ENCODE peak calls at places on chromosomes 3 and 15, in eight cellular contexts. I, P, N, Q, G, V, L and Z are unnamed samples.

GRCh38 chr15:85691350-85692240 is 103.1 kb downstream of the KLHL25 start:
- DNase-seq in I (no peak), N (no peak), Q (no peak), V (no peak), L (no peak), G (no peak), P (peak; percentile 82), Z (no peak)

GRCh38 chr3:11306815-11307589 is 34.8 kb downstream of the ATG7 start:
- DNase-seq in I (peak; percentile 59), Q (no peak), L (no peak), V (peak; percentile 68), N (no peak), G (no peak), P (no peak), Z (no peak)

GRCh38 chr15:67240235-67241131 is 14.0 kb downstream of the AAGAB start:
- DNase-seq in I (no peak), P (peak; percentile 59), N (peak; percentile 12), L (peak; percentile 22), V (no peak), Q (no peak), G (no peak), Z (no peak)

GRCh38 chr15:78726870-78727551 is 84.3 kb downstream of the ADAMTS7 start:
- DNase-seq in G (no peak), V (no peak), Q (no peak), P (no peak), L (no peak), I (peak; percentile 16), N (peak; percentile 21), Z (no peak)

GRCh38 chr3:126102530-126102951 is 18.6 kb upstream of the SLC41A3 start:
- DNase-seq in V (peak; percentile 22), G (peak; percentile 54), P (no peak), I (no peak), Q (no peak), L (no peak), N (peak; percentile 71), Z (no peak)

GRCh38 chr3:188890572-188891270 is 281.1 kb upstream of the TPRG1 start:
- DNase-seq in Q (no peak), P (no peak), V (peak; percentile 65), I (no peak), G (no peak), L (no peak), N (peak; percentile 56), Z (no peak)

GRCh38 chr3:126031981-126032471 is 51.9 kb downstream of the SLC41A3 start:
- DNase-seq in I (no peak), G (no peak), V (no peak), L (no peak), P (peak; percentile 26), N (no peak), Q (no peak), Z (no peak)

GRCh38 chr15:30985081-30985531 is 6.3 kb downstream of the MTMR10 start:
- DNase-seq in G (peak; percentile 39), P (no peak), L (peak; percentile 20), Q (no peak), N (peak; percentile 34), I (no peak), V (peak; percentile 22), Z (no peak)

GRCh38 chr15:99117111-99117510 is 12.2 kb downstream of the SYNM start:
- DNase-seq in P (peak; percentile 33), V (no peak), N (no peak), Q (no peak), I (no peak), G (no peak), L (no peak), Z (no peak)

GRCh38 chr15:88651971-88652370 is 13.2 kb downstream of the ISG20 start:
- DNase-seq in V (no peak), L (no peak), P (no peak), I (no peak), G (no peak), Q (no peak), N (no peak), Z (no peak)

GRCh38 chr15:77589839-77590238 is 42.9 kb downstream of the LINGO1 start:
- DNase-seq in P (no peak), I (no peak), V (no peak), G (peak; percentile 46), Q (no peak), L (peak; percentile 81), N (no peak), Z (peak; percentile 82)

GRCh38 chr15:68817304-68818087 is 3.2 kb downstream of the ANP32A start:
- DNase-seq in P (peak; percentile 89), Q (peak; percentile 42), I (peak; percentile 22), N (peak; percentile 90), L (peak; percentile 64), V (peak; percentile 45), G (peak; percentile 74), Z (peak; percentile 50)

GRCh38 chr3:134652409-134652831 is 1.6 kb upstream of the KY start:
- DNase-seq in L (no peak), N (peak; percentile 87), P (no peak), G (no peak), Q (no peak), I (peak; percentile 45), V (no peak), Z (no peak)

GRCh38 chr3:146493221-146493620 is 23.9 kb upstream of the PLSCR2 start:
- DNase-seq in P (no peak), L (no peak), V (peak; percentile 46), N (no peak), G (no peak), I (no peak), Q (no peak), Z (no peak)

GRCh38 chr15:48096813-48097212 is 24.0 kb upstream of the SLC24A5 start:
- DNase-seq in N (peak; percentile 87), Q (no peak), I (peak; percentile 92), V (peak; percentile 84), P (no peak), G (no peak), L (peak; percentile 88), Z (no peak)

GRCh38 chr3:161600185-161600584 is 103.6 kb downstream of the OTOL1 start:
- DNase-seq in P (no peak), Q (no peak), I (no peak), L (no peak), V (no peak), N (peak; percentile 33), G (no peak), Z (no peak)

GRCh38 chr3:128598884-128599664 is 51.5 kb downstream of the RPN1 start:
- DNase-seq in N (no peak), V (no peak), Q (no peak), I (no peak), G (no peak), L (no peak), P (no peak), Z (no peak)

GRCh38 chr3:4341336-4341675 is 38.1 kb downstream of the SETMAR start:
- DNase-seq in L (no peak), N (no peak), G (no peak), I (no peak), Q (no peak), P (no peak), V (no peak), Z (no peak)

GRCh38 chr3:37887062-37887461 is 25.4 kb downstream of the CTDSPL start:
- DNase-seq in N (no peak), Q (no peak), P (no peak), L (no peak), V (no peak), G (no peak), I (no peak), Z (no peak)

GRCh38 chr15:89356634-89357298 is 22.1 kb upstream of the POLG start:
- DNase-seq in V (no peak), G (no peak), L (peak; percentile 67), N (peak; percentile 59), Q (no peak), I (no peak), P (no peak), Z (no peak)

GRCh38 chr15:25733856-25734679 is 129.1 kb downstream of the ATP10A start:
- DNase-seq in N (no peak), P (no peak), V (no peak), I (no peak), L (no peak), G (no peak), Q (no peak), Z (no peak)

GRCh38 chr3:68239542-68239941 is 585.1 kb upstream of the SUCLG2 start:
- DNase-seq in P (no peak), V (no peak), Q (peak; percentile 5), I (no peak), N (no peak), L (no peak), G (no peak), Z (no peak)

GRCh38 chr3:170102421-170102820 is 64.6 kb downstream of the GPR160 start:
- DNase-seq in Q (no peak), I (no peak), L (no peak), P (no peak), N (no peak), G (no peak), V (no peak), Z (no peak)

GRCh38 chr3:171790898-171791694 is 19.2 kb downstream of the PLD1 start:
- DNase-seq in N (peak; percentile 11), P (no peak), V (peak; percentile 81), L (no peak), I (no peak), Q (no peak), G (no peak), Z (no peak)
- H3K27ac ChIP-seq in N (no peak overlapping the region), P (no peak overlapping the region), V (peak overlapping the region; percentile 76), L (peak overlapping the region; percentile 18), I (peak overlapping the region; percentile 84), Q (no peak overlapping the region), G (no peak overlapping the region), Z (peak overlapping the region; percentile 91)

DNA sequence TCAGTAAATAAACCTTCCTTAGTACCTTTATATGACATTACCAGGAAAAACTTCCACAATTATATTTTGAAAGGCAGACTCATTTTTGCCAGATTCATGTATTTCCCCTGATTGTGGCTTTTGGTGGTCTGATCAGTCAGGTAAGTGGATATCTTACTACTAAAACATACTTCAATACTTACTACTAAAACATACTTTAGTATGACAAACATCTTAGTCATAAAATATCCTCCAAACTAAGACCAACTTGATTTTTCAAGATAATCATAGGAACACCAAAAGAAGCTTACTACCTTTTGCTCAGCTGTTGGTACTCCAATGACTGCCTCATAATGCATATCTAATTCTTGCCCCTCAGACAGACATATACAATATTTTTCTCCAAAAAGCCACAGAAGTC is 9.3 kb downstream of the TJP1 start:
- DNase-seq in G (no peak), I (no peak), L (no peak), P (no peak), V (peak; percentile 33), N (peak; percentile 14), Q (no peak), Z (no peak)
- H3K27ac ChIP-seq in G (no peak overlapping the region), I (no peak overlapping the region), L (no peak overlapping the region), P (no peak overlapping the region), V (peak overlapping the region; percentile 2), N (no peak overlapping the region), Q (no peak overlapping the region), Z (no peak overlapping the region)

GRCh38 chr3:183883291-183884096 is 1.2 kb downstream of the PARL start:
- DNase-seq in I (no peak), L (no peak), P (no peak), V (no peak), N (no peak), Q (no peak), G (no peak), Z (no peak)
- H3K27ac ChIP-seq in I (no peak overlapping the region), L (no peak overlapping the region), P (peak overlapping the region; percentile 71), V (no peak overlapping the region), N (peak overlapping the region; percentile 80), Q (no peak overlapping the region), G (no peak overlapping the region), Z (no peak overlapping the region)

DNA sequence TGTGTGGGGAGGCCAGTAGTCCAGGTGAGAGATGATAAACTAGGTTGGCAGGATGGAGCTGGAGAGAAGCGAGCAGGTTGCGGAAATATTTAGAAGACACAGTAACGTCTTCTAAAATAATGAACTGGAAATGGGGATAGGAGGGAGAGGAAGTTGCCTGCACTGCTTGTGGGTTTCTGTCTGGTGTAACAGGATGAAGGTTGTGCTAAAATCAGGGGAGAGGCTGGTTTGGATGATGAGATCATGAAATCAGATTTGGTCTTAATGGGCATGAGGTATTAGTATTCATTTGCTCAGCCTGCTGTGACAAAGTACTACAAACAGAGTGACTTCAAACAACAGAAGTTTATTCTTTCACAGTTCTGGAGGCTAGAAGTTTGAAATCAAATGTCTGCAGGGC is 32.1 kb upstream of the TNFAIP8L3 start:
- DNase-seq in V (no peak), Q (no peak), P (no peak), I (no peak), L (no peak), G (no peak), N (no peak), Z (no peak)
- H3K27ac ChIP-seq in V (no peak overlapping the region), Q (no peak overlapping the region), P (no peak overlapping the region), I (no peak overlapping the region), L (no peak overlapping the region), G (no peak overlapping the region), N (no peak overlapping the region), Z (no peak overlapping the region)